ENCODE peak calls at places on chromosomes 1 and 21, in ten cellular contexts. O, H, R, X, Z, Q, F, T, G and A are unnamed samples. For H3K36me3, the result is how much of the 10 kb centered on the place peaks cover.

GRCh38 chr21:33622253-33622652 is 19.3 kb downstream of the CRYZL1 start:
- DNase-seq in R (no peak), G (no peak), Q (no peak), X (no peak), T (no peak), F (no peak), H (no peak), O (no peak), Z (no peak), A (no peak)

GRCh38 chr1:118155106-118155505 is 29.9 kb downstream of the SPAG17 start:
- DNase-seq in G (no peak), X (no peak), T (no peak), R (no peak), O (no peak), Z (no peak), F (no peak), H (no peak), Q (no peak), A (no peak)

GRCh38 chr1:154747841-154748766 is 122.0 kb downstream of the KCNN3 start:
- DNase-seq in F (no peak), O (no peak), X (no peak), G (no peak), R (no peak), H (peak), Q (no peak), T (no peak), Z (no peak), A (peak)

GRCh38 chr21:19011448-19011847 is 607.9 kb upstream of the TMPRSS15 start:
- DNase-seq in F (no peak), H (no peak), G (no peak), Z (no peak), X (no peak), Q (no peak), T (peak), R (no peak), O (no peak), A (no peak)

GRCh38 chr1:224256642-224257041 is 73.3 kb downstream of the NVL start:
- DNase-seq in T (no peak), R (no peak), Z (no peak), Q (no peak), G (no peak), O (no peak), H (no peak), F (no peak), X (no peak), A (no peak)

GRCh38 chr1:227325195-227325594 is 6.9 kb upstream of the CDC42BPA start:
- DNase-seq in F (no peak), Z (no peak), Q (no peak), H (no peak), O (no peak), G (no peak), X (no peak), R (no peak), T (no peak), A (no peak)

GRCh38 chr1:30639881-30640452 is 83.4 kb downstream of the MATN1 start:
- DNase-seq in Q (peak), H (no peak), X (no peak), F (no peak), Z (no peak), O (no peak), G (no peak), T (no peak), R (no peak), A (no peak)

GRCh38 chr1:157968951-157969350 is 24.5 kb upstream of the KIRREL1 start:
- DNase-seq in H (no peak), Z (no peak), R (peak), X (no peak), F (no peak), O (peak), Q (no peak), G (no peak), T (no peak), A (no peak)

GRCh38 chr1:91502882-91503184 is 2.2 kb downstream of the CDC7 start:
- DNase-seq in Z (no peak), H (no peak), Q (no peak), O (peak), F (peak), R (no peak), T (no peak), G (no peak), X (no peak), A (no peak)

GRCh38 chr1:86356247-86356646 is 39.9 kb downstream of the ODF2L start:
- DNase-seq in Q (no peak), R (no peak), H (no peak), G (no peak), X (no peak), O (peak), T (no peak), Z (no peak), F (peak), A (no peak)

GRCh38 chr1:237386362-237387143 is 344.6 kb downstream of the RYR2 start:
- DNase-seq in Q (no peak), H (no peak), G (no peak), Z (no peak), R (no peak), O (peak), F (no peak), X (no peak), T (no peak), A (peak)

GRCh38 chr1:56028244-56028643 is 551.1 kb downstream of the PLPP3 start:
- DNase-seq in H (no peak), Q (no peak), G (no peak), Z (no peak), F (no peak), T (no peak), X (no peak), R (no peak), O (no peak), A (no peak)

GRCh38 chr1:20184997-20185833 is 681 bp upstream of the UBXN10 start:
- DNase-seq in Q (no peak), F (no peak), X (no peak), T (no peak), Z (no peak), H (no peak), O (no peak), R (no peak), G (no peak), A (no peak)

GRCh38 chr1:19467199-19468187 is 17.8 kb downstream of the CAPZB start:
- DNase-seq in F (no peak), Z (peak), O (no peak), Q (no peak), H (no peak), R (no peak), G (no peak), T (no peak), X (no peak), A (peak)

GRCh38 chr1:219422811-219423598 is 189.9 kb downstream of the ZC3H11B start:
- DNase-seq in H (no peak), Q (no peak), F (no peak), R (no peak), T (no peak), Z (no peak), X (no peak), G (no peak), O (peak), A (no peak)

GRCh38 chr1:82018319-82018718 is 217.6 kb downstream of the ADGRL2 start:
- DNase-seq in R (no peak), H (no peak), T (no peak), X (no peak), F (no peak), G (no peak), Q (no peak), Z (no peak), O (no peak), A (no peak)

GRCh38 chr1:1157426-1157913 is 16.2 kb upstream of the TTLL10 start:
- DNase-seq in O (peak), Q (peak), X (peak), R (peak), F (no peak), T (peak), Z (peak), G (peak), H (peak), A (peak)

GRCh38 chr1:35725591-35725990 is 6.9 kb upstream of the C1orf216 start:
- DNase-seq in R (no peak), G (no peak), O (peak), Z (no peak), F (no peak), X (no peak), Q (no peak), T (no peak), H (no peak), A (no peak)

GRCh38 chr1:30923597-30923996 is 15.0 kb upstream of the SDC3 start:
- DNase-seq in O (no peak), F (no peak), H (no peak), T (no peak), Z (no peak), R (no peak), Q (no peak), G (no peak), X (no peak), A (no peak)

GRCh38 chr1:44874155-44874554 is 31.1 kb upstream of the PTCH2 start:
- DNase-seq in H (no peak), T (no peak), Q (no peak), X (no peak), R (no peak), Z (no peak), O (no peak), F (no peak), G (no peak), A (no peak)

GRCh38 chr1:183103577-183103976 is 80.4 kb downstream of the LAMC1 start:
- DNase-seq in F (no peak), X (peak), Z (no peak), O (no peak), G (no peak), R (no peak), H (no peak), Q (no peak), T (no peak), A (no peak)

GRCh38 chr1:183106746-183107145 is 79.3 kb upstream of the LAMC2 start:
- DNase-seq in R (no peak), G (no peak), T (no peak), Z (no peak), F (no peak), O (peak), H (no peak), Q (no peak), X (no peak), A (no peak)

GRCh38 chr1:183103141-183103540 is 79.9 kb downstream of the LAMC1 start:
- DNase-seq in G (no peak), R (no peak), Z (no peak), Q (no peak), T (no peak), F (no peak), O (no peak), X (no peak), H (no peak), A (no peak)

GRCh38 chr1:183106166-183106565 is 79.9 kb upstream of the LAMC2 start:
- DNase-seq in G (no peak), R (no peak), X (no peak), T (no peak), O (peak), Z (no peak), H (no peak), Q (no peak), F (no peak), A (no peak)

GRCh38 chr1:183105449-183105848 is 80.6 kb upstream of the LAMC2 start:
- DNase-seq in Z (no peak), O (peak), F (no peak), G (no peak), H (no peak), R (no peak), T (no peak), X (no peak), Q (no peak), A (no peak)
- H3K36me3 ChIP-seq in Z (under half), O (under half), F (under half), G (under half), H (half or more), R (under half), T (under half), X (under half), Q (under half), A (under half)

GRCh38 chr1:208202333-208202987 is 41.7 kb downstream of the PLXNA2 start:
- DNase-seq in H (no peak), F (no peak), X (no peak), R (no peak), Z (no peak), O (no peak), G (no peak), Q (no peak), T (no peak), A (no peak)
- H3K36me3 ChIP-seq in H (under half), F (under half), X (under half), R (under half), Z (under half), O (under half), G (under half), Q (under half), T (under half), A (under half)

GRCh38 chr1:27552911-27553420 is 51.0 kb downstream of the AHDC1 start:
- DNase-seq in G (no peak), O (no peak), H (no peak), R (no peak), X (no peak), T (no peak), Q (no peak), F (no peak), Z (no peak), A (no peak)

GRCh38 chr1:27555700-27556424 is 48.1 kb downstream of the AHDC1 start:
- DNase-seq in H (peak), G (no peak), O (no peak), F (no peak), R (peak), Z (peak), X (no peak), T (peak), Q (peak), A (no peak)

GRCh38 chr1:27556435-27556780 is 47.5 kb downstream of the AHDC1 start:
- DNase-seq in Z (no peak), R (no peak), O (no peak), F (no peak), X (no peak), T (no peak), G (no peak), H (no peak), Q (no peak), A (no peak)

GRCh38 chr1:27554777-27555699 is 48.9 kb downstream of the AHDC1 start:
- DNase-seq in H (peak), R (peak), O (no peak), Z (no peak), G (no peak), F (no peak), X (no peak), T (no peak), Q (no peak), A (no peak)

DNA sequence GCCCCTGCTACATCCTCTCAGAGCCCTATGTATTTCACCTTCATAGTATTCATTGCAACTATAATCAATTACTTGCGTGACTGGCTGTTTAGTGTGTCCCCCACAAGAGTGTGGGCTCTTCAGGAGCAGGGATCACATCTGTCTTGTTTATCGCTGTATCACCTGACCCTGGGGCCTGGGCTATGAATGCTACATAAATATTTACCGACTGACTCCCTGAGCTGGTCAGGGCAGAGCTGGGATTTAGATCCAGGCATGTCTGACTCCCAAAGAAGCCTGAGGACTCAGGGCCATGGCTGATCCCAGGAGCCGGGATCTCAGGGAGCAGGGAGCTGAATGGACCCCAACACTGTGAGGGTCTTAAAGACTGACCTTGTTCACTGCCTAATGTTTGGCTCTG is 49.7 kb downstream of the AHDC1 start:
- DNase-seq in T (no peak), H (no peak), Q (no peak), O (no peak), R (no peak), F (no peak), X (no peak), G (no peak), Z (no peak), A (no peak)
- H3K36me3 ChIP-seq in T (half or more), H (half or more), Q (under half), O (under half), R (under half), F (under half), X (under half), G (under half), Z (under half), A (under half)

DNA sequence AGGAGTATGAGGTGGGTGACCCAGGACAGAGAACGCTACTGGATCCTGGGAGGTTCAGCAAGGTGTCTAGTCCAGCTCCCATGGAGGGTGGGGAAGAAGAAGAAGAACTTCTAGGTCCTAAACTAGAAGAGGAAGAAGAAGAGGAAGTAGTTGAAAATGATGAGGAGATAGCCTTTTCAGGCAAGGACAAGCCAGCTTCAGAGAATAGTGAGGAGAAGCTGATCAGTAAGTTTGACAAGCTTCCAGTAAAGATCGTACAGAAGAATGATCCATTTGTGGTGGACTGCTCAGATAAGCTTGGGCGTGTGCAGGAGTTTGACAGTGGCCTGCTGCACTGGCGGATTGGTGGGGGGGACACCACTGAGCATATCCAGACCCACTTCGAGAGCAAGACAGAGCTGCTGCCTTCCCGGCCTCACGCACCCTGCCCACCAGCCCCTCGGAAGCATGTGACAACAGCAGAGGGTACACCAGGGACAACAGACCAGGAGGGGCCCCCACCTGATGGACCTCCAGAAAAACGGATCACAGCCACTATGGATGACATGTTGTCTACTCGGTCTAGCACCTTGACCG is 8.6 kb upstream of the PIGV start:
- DNase-seq in R (no peak), O (no peak), F (no peak), T (no peak), Q (no peak), Z (no peak), X (no peak), G (no peak), H (no peak), A (no peak)
- H3K36me3 ChIP-seq in R (under half), O (half or more), F (half or more), T (half or more), Q (under half), Z (half or more), X (under half), G (under half), H (half or more), A (under half)

DNA sequence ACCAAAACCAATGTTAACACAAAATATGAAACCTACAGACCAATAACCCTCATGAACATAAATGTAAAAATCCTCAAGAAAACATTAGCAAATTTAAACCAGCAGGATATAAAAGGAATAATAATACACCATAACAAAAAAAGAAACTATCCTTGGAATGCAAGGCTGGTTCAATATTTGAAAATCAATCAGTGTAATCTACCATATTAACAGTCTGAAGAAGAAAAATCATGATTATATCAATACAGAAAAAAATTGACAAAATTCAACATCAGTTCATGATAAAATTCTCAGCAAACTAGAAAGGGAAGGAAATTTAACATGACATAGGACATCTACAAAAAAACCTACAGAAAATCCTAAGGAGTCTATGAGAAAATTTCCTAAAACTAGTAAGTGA is 19.8 kb downstream of the PRMT2 start:
- DNase-seq in G (no peak), T (no peak), F (no peak), Z (no peak), H (no peak), R (no peak), O (no peak), X (no peak), Q (no peak), A (no peak)
- H3K36me3 ChIP-seq in G (under half), T (half or more), F (under half), Z (half or more), H (half or more), R (under half), O (half or more), X (under half), Q (under half), A (under half)